ENCODE peak calls at places on chromosomes 7 and 10, in four cellular contexts. One of them, this sample, is unnamed.

GRCh38 chr7:151366141-151366871 is 24.7 kb downstream of the NUB1 start:
- DNase-seq in DND-41: no peak
- DNase-seq in CD4-positive, CD25-positive, alpha-beta regulatory T cell: no peak
- DNase-seq in WERI-Rb-1: no peak
- DNase-seq in this sample: no peak

GRCh38 chr10:114403545-114404161 is 649 bp downstream of the AFAP1L2 start:
- DNase-seq in WERI-Rb-1: peak
- DNase-seq in DND-41: no peak
- DNase-seq in CD4-positive, CD25-positive, alpha-beta regulatory T cell: no peak
- DNase-seq in this sample: no peak

GRCh38 chr7:5309146-5309545 is 26.4 kb downstream of the SLC29A4 start:
- DNase-seq in CD4-positive, CD25-positive, alpha-beta regulatory T cell: no peak
- DNase-seq in WERI-Rb-1: no peak
- DNase-seq in DND-41: no peak
- DNase-seq in this sample: no peak

GRCh38 chr7:124566576-124566975 is 199.0 kb downstream of the GPR37 start:
- DNase-seq in CD4-positive, CD25-positive, alpha-beta regulatory T cell: no peak
- DNase-seq in DND-41: no peak
- DNase-seq in WERI-Rb-1: no peak
- DNase-seq in this sample: no peak

GRCh38 chr10:78190051-78190450 is 156.4 kb downstream of the RPS24 start:
- DNase-seq in WERI-Rb-1: no peak
- DNase-seq in DND-41: no peak
- DNase-seq in CD4-positive, CD25-positive, alpha-beta regulatory T cell: no peak
- DNase-seq in this sample: no peak

GRCh38 chr7:2926120-2926897 is 82.2 kb upstream of the GNA12 start:
- DNase-seq in WERI-Rb-1: no peak
- DNase-seq in DND-41: no peak
- DNase-seq in CD4-positive, CD25-positive, alpha-beta regulatory T cell: no peak
- DNase-seq in this sample: no peak

GRCh38 chr10:75774780-75775490 is 343.5 kb downstream of the LRMDA start:
- DNase-seq in CD4-positive, CD25-positive, alpha-beta regulatory T cell: no peak
- DNase-seq in WERI-Rb-1: no peak
- DNase-seq in DND-41: no peak
- DNase-seq in this sample: no peak

GRCh38 chr10:124560377-124560776 is 98.8 kb downstream of the LHPP start:
- DNase-seq in CD4-positive, CD25-positive, alpha-beta regulatory T cell: no peak
- DNase-seq in DND-41: no peak
- DNase-seq in WERI-Rb-1: peak
- DNase-seq in this sample: no peak

GRCh38 chr7:15584575-15584974 is 22.8 kb upstream of the AGMO start:
- DNase-seq in WERI-Rb-1: no peak
- DNase-seq in DND-41: no peak
- DNase-seq in CD4-positive, CD25-positive, alpha-beta regulatory T cell: no peak
- DNase-seq in this sample: no peak

GRCh38 chr10:19111501-19112267 is 63.1 kb downstream of the MALRD1 start:
- DNase-seq in CD4-positive, CD25-positive, alpha-beta regulatory T cell: no peak
- DNase-seq in WERI-Rb-1: no peak
- DNase-seq in DND-41: no peak
- DNase-seq in this sample: no peak

GRCh38 chr10:1274746-1275544 is 218.8 kb downstream of the WDR37 start:
- DNase-seq in WERI-Rb-1: no peak
- DNase-seq in CD4-positive, CD25-positive, alpha-beta regulatory T cell: no peak
- DNase-seq in DND-41: no peak
- DNase-seq in this sample: no peak

GRCh38 chr7:22346383-22347107 is 10.4 kb downstream of the RAPGEF5 start:
- DNase-seq in CD4-positive, CD25-positive, alpha-beta regulatory T cell: no peak
- DNase-seq in WERI-Rb-1: no peak
- DNase-seq in DND-41: no peak
- DNase-seq in this sample: no peak

GRCh38 chr7:74709880-74710671 is 52.6 kb downstream of the GTF2I start:
- DNase-seq in DND-41: no peak
- DNase-seq in WERI-Rb-1: no peak
- DNase-seq in CD4-positive, CD25-positive, alpha-beta regulatory T cell: no peak
- DNase-seq in this sample: no peak

GRCh38 chr10:133161486-133162051 is 1.6 kb downstream of the KNDC1 start:
- DNase-seq in WERI-Rb-1: peak
- DNase-seq in DND-41: no peak
- DNase-seq in CD4-positive, CD25-positive, alpha-beta regulatory T cell: no peak
- DNase-seq in this sample: no peak
- H3K4me3 ChIP-seq in WERI-Rb-1: peak
- H3K4me3 ChIP-seq in DND-41: no peak
- H3K4me3 ChIP-seq in CD4-positive, CD25-positive, alpha-beta regulatory T cell: no peak
- H3K4me3 ChIP-seq in this sample: no peak

DNA sequence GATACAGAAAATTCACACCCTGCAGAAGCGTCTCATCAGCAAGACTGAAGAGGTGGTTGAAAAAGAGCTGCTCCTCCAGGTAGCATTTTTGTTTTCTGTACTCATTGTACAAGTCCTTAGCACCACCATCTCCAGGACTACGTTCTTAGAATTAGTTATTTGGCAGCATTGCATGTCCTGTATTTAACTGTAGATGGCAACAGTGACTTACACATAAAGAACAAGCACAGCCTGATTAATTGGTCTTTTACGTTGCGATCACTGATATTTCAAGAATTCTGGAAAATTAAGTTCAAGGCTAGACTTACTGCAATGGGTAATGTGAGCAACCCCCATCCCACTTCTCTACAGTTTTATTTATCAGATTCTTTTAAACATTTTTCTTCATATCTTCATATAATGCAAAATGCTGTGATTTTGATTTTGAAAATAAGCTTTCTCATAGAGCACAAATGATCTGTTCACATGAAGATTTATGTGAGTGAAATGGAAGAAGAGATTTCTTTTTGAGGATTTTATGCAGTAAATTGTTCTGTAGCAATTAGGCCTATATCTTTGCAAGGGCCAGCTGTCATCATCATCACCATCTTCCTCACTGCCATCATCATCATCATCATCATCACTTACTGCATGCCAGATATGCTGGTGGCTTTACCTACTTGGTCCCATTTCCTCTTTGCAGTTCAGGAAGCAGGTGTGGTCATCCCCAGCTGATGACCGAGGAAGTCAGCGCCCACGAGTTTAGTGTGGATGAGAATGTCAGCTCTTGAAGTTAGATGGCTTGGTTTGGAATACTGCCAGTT is 53.3 kb downstream of the CFAP58 start:
- DNase-seq in DND-41: no peak
- DNase-seq in CD4-positive, CD25-positive, alpha-beta regulatory T cell: no peak
- DNase-seq in WERI-Rb-1: no peak
- DNase-seq in this sample: no peak
- H3K27ac ChIP-seq in DND-41: no peak
- H3K27ac ChIP-seq in CD4-positive, CD25-positive, alpha-beta regulatory T cell: no peak
- H3K27ac ChIP-seq in WERI-Rb-1: no peak
- H3K27ac ChIP-seq in this sample: no peak

GRCh38 chr10:57222129-57222528 is 861.1 kb upstream of the ZWINT start:
- DNase-seq in DND-41: no peak
- DNase-seq in CD4-positive, CD25-positive, alpha-beta regulatory T cell: no peak
- DNase-seq in WERI-Rb-1: no peak
- DNase-seq in this sample: no peak
- H3K4me3 ChIP-seq in DND-41: no peak
- H3K4me3 ChIP-seq in CD4-positive, CD25-positive, alpha-beta regulatory T cell: no peak
- H3K4me3 ChIP-seq in WERI-Rb-1: no peak
- H3K4me3 ChIP-seq in this sample: no peak

GRCh38 chr10:50470798-50471582 is 152.8 kb downstream of the SGMS1 start:
- DNase-seq in CD4-positive, CD25-positive, alpha-beta regulatory T cell: no peak
- DNase-seq in DND-41: no peak
- DNase-seq in WERI-Rb-1: no peak
- DNase-seq in this sample: no peak
- H3K27ac ChIP-seq in CD4-positive, CD25-positive, alpha-beta regulatory T cell: no peak
- H3K27ac ChIP-seq in DND-41: no peak
- H3K27ac ChIP-seq in WERI-Rb-1: no peak
- H3K27ac ChIP-seq in this sample: no peak